ENCODE peak calls at places on chromosomes 7 and 10, in ten cellular contexts. C is AG09309, S is mammary epithelial cell, T is BJ, Y is progenitor cell of endocrine pancreas, M is fibroblast of lung, B is glutamatergic neuron, H is OCI-LY7, F is MCF 10A, G is stomach. W is an unnamed sample.

GRCh38 chr7:157032644-157033482 is 22.4 kb upstream of the MNX1 start:
- DNase-seq in C (no peak), T (no peak), G (no peak), S (peak; percentile 48), H (no peak), F (no peak), B (no peak), M (no peak), Y (no peak), W (no peak)

GRCh38 chr10:91190876-91191580 is 29.4 kb upstream of the PCGF5 start:
- DNase-seq in B (no peak), Y (no peak), H (no peak), F (no peak), T (no peak), S (peak; percentile 31), G (no peak), M (peak; percentile 16), C (no peak), W (no peak)

GRCh38 chr10:102413053-102413705 is 5.4 kb downstream of the PSD start:
- DNase-seq in T (no peak), Y (no peak), M (no peak), C (no peak), F (no peak), H (peak; percentile 84), G (no peak), B (peak; percentile 77), S (no peak), W (peak; percentile 77)

GRCh38 chr10:33680036-33680435 is 345.6 kb upstream of the NRP1 start:
- DNase-seq in F (no peak), S (no peak), B (no peak), H (no peak), M (no peak), Y (no peak), T (no peak), G (no peak), C (no peak), W (no peak)

GRCh38 chr7:115015619-115016018 is 93.7 kb downstream of the MDFIC start:
- DNase-seq in F (no peak), M (peak; percentile 89), G (no peak), C (no peak), Y (no peak), H (no peak), T (peak; percentile 66), B (no peak), S (no peak), W (no peak)

GRCh38 chr7:141220263-141220662 is 146.4 kb downstream of the TMEM178B start:
- DNase-seq in B (peak; percentile 44), T (no peak), H (peak; percentile 10), S (no peak), Y (no peak), F (peak; percentile 8), G (no peak), M (peak; percentile 9), C (no peak), W (no peak)

GRCh38 chr7:91570600-91570999 is 306.4 kb downstream of the FZD1 start:
- DNase-seq in G (no peak), S (no peak), C (no peak), H (no peak), B (no peak), Y (no peak), M (no peak), F (no peak), T (no peak), W (no peak)

GRCh38 chr7:82050792-82051191 is 280.9 kb upstream of the HGF start:
- DNase-seq in H (no peak), B (no peak), Y (no peak), T (peak; percentile 23), G (no peak), M (peak; percentile 64), C (peak; percentile 57), S (no peak), F (no peak), W (no peak)

GRCh38 chr7:108575156-108575555 is 5.5 kb downstream of the DNAJB9 start:
- DNase-seq in M (no peak), G (no peak), F (no peak), Y (no peak), C (no peak), S (no peak), H (no peak), T (no peak), B (no peak), W (no peak)

GRCh38 chr10:29254123-29255046 is 34.5 kb upstream of the LYZL1 start:
- DNase-seq in G (no peak), C (no peak), S (no peak), M (peak; percentile 22), H (no peak), Y (no peak), T (no peak), B (peak; percentile 35), F (no peak), W (peak; percentile 34)

GRCh38 chr10:6296456-6297214 is 93.9 kb downstream of the PFKFB3 start:
- DNase-seq in T (no peak), C (no peak), B (no peak), M (no peak), G (no peak), H (no peak), F (no peak), S (no peak), Y (no peak), W (no peak)

GRCh38 chr7:41149576-41149975 is 553.3 kb downstream of the INHBA start:
- DNase-seq in G (no peak), C (no peak), Y (no peak), M (no peak), T (no peak), H (no peak), S (no peak), B (no peak), F (no peak), W (no peak)

GRCh38 chr10:123102673-123103072 is 33.1 kb upstream of the HMX3 start:
- DNase-seq in F (no peak), G (no peak), C (no peak), B (no peak), Y (no peak), M (no peak), H (no peak), S (no peak), T (no peak), W (no peak)

GRCh38 chr10:76114556-76114955 is 683.1 kb downstream of the LRMDA start:
- DNase-seq in M (no peak), B (no peak), F (no peak), T (no peak), H (no peak), G (peak; percentile 27), C (no peak), S (no peak), Y (no peak), W (no peak)

DNA sequence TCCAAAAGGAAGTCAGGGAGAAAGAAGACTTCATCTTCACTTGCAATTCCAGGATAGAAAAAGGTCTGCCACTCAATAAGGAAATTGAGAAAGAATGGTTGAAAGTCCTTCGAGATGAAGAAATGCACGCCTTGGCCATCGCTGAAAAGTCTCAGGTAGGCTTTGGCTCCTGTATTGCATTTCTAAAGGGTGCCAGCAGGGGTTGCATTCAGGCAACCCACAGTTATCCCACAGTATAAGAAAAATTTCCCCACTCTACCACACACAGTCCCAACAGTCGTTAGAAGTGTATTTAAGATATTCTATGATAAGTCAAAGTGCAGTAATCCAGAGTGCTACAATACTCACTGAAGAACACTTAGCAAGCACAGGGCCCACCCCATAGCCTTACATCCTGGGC is 93.4 kb upstream of the FGL2 start:
- DNase-seq in C (no peak), F (peak; percentile 4), M (no peak), B (no peak), S (no peak), Y (no peak), G (no peak), H (no peak), T (no peak), W (no peak)
- TF ChIP-seq CTCF in C (no peak), F (no peak), M (no peak), B (no peak), S (no peak), Y (peak; percentile 26), G (no peak), H (peak; percentile 17), T (no peak), W (no peak)

DNA sequence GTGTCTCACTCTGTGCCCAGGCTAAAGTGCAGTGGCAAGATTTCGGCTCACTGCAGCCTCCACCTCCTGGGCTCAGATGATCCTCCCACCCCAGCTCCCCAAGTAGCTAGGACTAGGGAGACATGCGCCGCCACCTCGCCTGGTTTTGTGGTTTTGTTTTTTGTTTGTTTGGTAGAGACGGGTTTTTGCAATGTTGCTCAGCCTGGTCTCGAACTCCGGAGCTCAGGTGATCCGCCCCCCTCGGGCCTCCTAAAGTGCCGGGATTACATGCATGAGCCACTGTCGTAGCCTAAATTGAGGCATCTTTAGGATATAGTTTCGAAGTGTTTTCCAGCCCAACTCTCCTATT is 781 bp downstream of the ZNF727 start:
- DNase-seq in Y (no peak), F (no peak), G (no peak), H (no peak), M (no peak), B (no peak), T (no peak), C (no peak), S (no peak), W (no peak)
- TF ChIP-seq CTCF in Y (no peak), F (no peak), G (no peak), H (no peak), M (no peak), B (no peak), T (no peak), C (no peak), S (no peak), W (no peak)

DNA sequence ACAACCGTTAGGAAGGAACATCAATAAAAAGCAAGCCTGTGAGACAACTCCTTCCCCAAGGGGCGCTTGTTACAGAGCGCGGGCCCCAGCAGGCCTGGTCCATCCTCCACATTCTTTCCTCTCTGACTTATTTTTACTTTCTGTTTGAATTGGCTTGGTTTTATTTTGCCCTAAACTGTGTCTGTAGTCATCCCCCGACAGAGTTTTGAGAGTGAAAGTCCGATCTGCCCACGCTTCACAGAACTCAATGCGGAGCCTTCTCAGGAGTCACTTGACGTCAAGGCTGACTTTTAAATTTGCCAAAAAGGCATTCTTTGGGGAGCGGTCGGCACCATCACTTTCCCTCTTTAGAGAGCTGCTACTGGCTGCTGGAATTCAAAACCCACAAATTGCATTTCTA is 150.1 kb upstream of the KLF6 start:
- DNase-seq in Y (no peak), H (no peak), C (peak; percentile 57), B (no peak), F (no peak), S (peak; percentile 77), T (peak; percentile 60), M (peak; percentile 77), G (no peak), W (peak; percentile 91)
- TF ChIP-seq CTCF in Y (no peak), H (no peak), C (peak; percentile 19), B (no peak), F (no peak), S (no peak), T (peak; percentile 32), M (no peak), G (no peak), W (no peak)

DNA sequence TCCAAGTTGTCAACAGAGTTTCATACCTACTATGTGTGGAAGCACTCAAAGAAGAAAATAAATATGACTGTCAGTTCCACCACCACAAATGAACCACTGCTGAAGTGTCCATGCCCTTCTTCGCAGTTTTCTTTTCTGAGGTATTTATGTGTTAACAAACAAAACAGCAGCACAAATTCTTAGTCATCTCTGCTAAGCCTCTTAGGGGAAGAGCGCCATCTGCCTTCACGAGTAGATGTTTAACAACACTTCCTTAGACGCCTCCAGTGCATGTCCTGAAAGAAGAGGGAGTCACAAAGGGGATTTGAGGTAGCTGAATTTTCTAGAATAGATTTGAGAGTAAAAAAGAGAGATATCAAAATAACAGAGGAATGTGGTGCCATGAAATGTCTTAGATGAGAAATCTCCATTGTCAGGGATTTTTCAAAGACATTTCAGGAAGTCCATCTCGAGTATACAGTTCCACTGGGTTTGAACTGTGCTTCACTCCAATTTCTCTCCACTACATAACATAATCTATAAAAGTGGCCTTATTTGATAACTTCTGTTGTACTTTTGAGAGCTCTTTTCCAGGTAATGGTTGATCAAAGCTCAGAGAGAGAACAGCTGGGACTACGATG is 775.3 kb upstream of the POM121L12 start:
- DNase-seq in C (no peak), B (no peak), M (no peak), S (no peak), F (peak; percentile 37), H (no peak), G (peak; percentile 38), Y (no peak), T (no peak), W (no peak)
- TF ChIP-seq CTCF in C (no peak), B (no peak), M (no peak), S (no peak), F (no peak), H (peak; percentile 33), G (peak; percentile 11), Y (peak; percentile 21), T (no peak), W (no peak)

W was measured in GM13976.